ENCODE peak calls at places on chromosomes 1 and 21, in four cellular contexts. A is osteoblast, Z is nucleus accumbens, X is epithelial cell of esophagus. C is an unnamed sample.

GRCh38 chr1:178399177-178399728 is 97.5 kb downstream of the CLEC20A start:
- DNase-seq in A (no peak), Z (no peak), X (peak; percentile 75), C (no peak)

GRCh38 chr21:43338951-43339350 is 88.0 kb downstream of the SIK1 start:
- DNase-seq in X (no peak), Z (no peak), A (no peak), C (no peak)

GRCh38 chr1:183543619-183544204 is 46.5 kb downstream of the NCF2 start:
- DNase-seq in Z (no peak), X (peak; percentile 68), A (peak; percentile 69), C (no peak)

GRCh38 chr1:3904843-3905185 is 4.7 kb upstream of the C1orf174 start:
- DNase-seq in X (no peak), Z (no peak), A (peak; percentile 80), C (no peak)

GRCh38 chr1:227903614-227904501 is 43.9 kb downstream of the WNT9A start:
- DNase-seq in X (no peak), A (no peak), Z (no peak), C (peak; percentile 40)

GRCh38 chr1:202189919-202190715 is 3.5 kb upstream of the LGR6 start:
- DNase-seq in A (no peak), Z (no peak), X (no peak), C (no peak)

GRCh38 chr1:119160851-119161250 is 20.4 kb upstream of the WARS2 start:
- DNase-seq in X (no peak), Z (no peak), A (peak; percentile 90), C (no peak)

GRCh38 chr21:35309316-35309715 is 260.2 kb upstream of the RUNX1 start:
- DNase-seq in A (no peak), X (no peak), Z (no peak), C (no peak)

GRCh38 chr1:12282142-12282541 is 52.3 kb downstream of the VPS13D start:
- DNase-seq in Z (no peak), X (no peak), A (no peak), C (no peak)

GRCh38 chr1:243926299-243926698 is 76.3 kb upstream of the AKT3 start:
- DNase-seq in Z (no peak), X (no peak), A (no peak), C (no peak)

GRCh38 chr21:42642219-42642745 is 11.1 kb upstream of the PDE9A start:
- DNase-seq in X (no peak), A (no peak), Z (no peak), C (no peak)

GRCh38 chr1:39791838-39792237 is 3.2 kb upstream of the BMP8B start:
- DNase-seq in A (no peak), X (no peak), Z (no peak), C (no peak)

GRCh38 chr1:243973169-243973568 is 77.9 kb upstream of the ZBTB18 start:
- DNase-seq in A (no peak), X (no peak), Z (no peak), C (no peak)

GRCh38 chr1:161890574-161890973 is 124.5 kb downstream of the ATF6 start:
- DNase-seq in Z (no peak), X (no peak), A (no peak), C (no peak)

GRCh38 chr1:225635649-225636048 is 17.3 kb downstream of the ENAH start:
- DNase-seq in Z (no peak), A (no peak), X (no peak), C (no peak)

GRCh38 chr21:32457360-32457840 is 44.9 kb downstream of the EVA1C start:
- DNase-seq in Z (no peak), A (peak; percentile 73), X (no peak), C (peak; percentile 34)

GRCh38 chr1:44239337-44239960 is 26.2 kb downstream of the DMAP1 start:
- DNase-seq in A (peak; percentile 91), X (peak; percentile 49), Z (no peak), C (no peak)

GRCh38 chr1:16249838-16250241 is 12.9 kb upstream of the CPLANE2 start:
- DNase-seq in A (no peak), Z (no peak), X (no peak), C (no peak)

GRCh38 chr1:35243681-35244080 is 24.8 kb upstream of the ZMYM4 start:
- DNase-seq in A (peak; percentile 42), X (peak; percentile 36), Z (no peak), C (no peak)

GRCh38 chr1:1240822-1241587 is 5.5 kb downstream of the C1QTNF12 start:
- DNase-seq in A (peak; percentile 95), Z (no peak), X (no peak), C (no peak)

GRCh38 chr1:11485191-11485590 is 6.2 kb downstream of the DISP3 start:
- DNase-seq in X (no peak), Z (no peak), A (peak; percentile 65), C (no peak)

GRCh38 chr21:44298301-44298700 is 1.6 kb upstream of the PFKL start:
- DNase-seq in X (peak; percentile 52), Z (no peak), A (no peak), C (no peak)

GRCh38 chr1:228838717-228839500 is 103.6 kb downstream of the RHOU start:
- DNase-seq in Z (no peak), X (no peak), A (no peak), C (no peak)

GRCh38 chr1:181846001-181846645 is 215.4 kb downstream of the ZNF648 start:
- DNase-seq in A (no peak), Z (no peak), X (no peak), C (no peak)

GRCh38 chr1:61585714-61586113 is 139.2 kb downstream of the TM2D1 start:
- DNase-seq in A (no peak), X (peak; percentile 80), Z (no peak), C (no peak)

GRCh38 chr1:227942021-227942715 is 5.6 kb downstream of the WNT9A start:
- DNase-seq in A (peak; percentile 75), X (no peak), Z (no peak), C (no peak)

GRCh38 chr1:174445817-174446216 is 1.9 kb upstream of the GPR52 start:
- DNase-seq in A (no peak), X (peak; percentile 14), Z (no peak), C (no peak)

GRCh38 chr1:182680901-182681300 is 3.5 kb downstream of the RGS8 start:
- DNase-seq in A (no peak), X (peak; percentile 68), Z (no peak), C (no peak)

GRCh38 chr1:187516874-187517273 is 688.1 kb downstream of the PLA2G4A start:
- DNase-seq in Z (no peak), X (peak; percentile 79), A (no peak), C (no peak)

GRCh38 chr1:8317647-8318360 is at the start of gene SLC45A1:
- DNase-seq in Z (peak; percentile 73), A (peak; percentile 99), X (peak; percentile 70), C (peak; percentile 92)

GRCh38 chr21:41941941-41942340 is 11.9 kb downstream of the C2CD2 start:
- DNase-seq in Z (no peak), A (no peak), X (no peak), C (no peak)

GRCh38 chr1:31735571-31735970 is 28.6 kb downstream of the ADGRB2 start:
- DNase-seq in X (no peak), A (no peak), Z (no peak), C (no peak)

GRCh38 chr1:240189386-240189989 is 97.8 kb downstream of the FMN2 start:
- DNase-seq in A (no peak), Z (no peak), X (peak; percentile 53), C (no peak)